ENCODE peak calls at places on chromosomes 11 and 22, in eight cellular contexts. P is activated effector memory CD4-positive, alpha-beta T cell treated with Interleukin-2 at 50 U/mL for 16 hours; C is NCI-H774; T is brain pericyte; I is foreskin keratinocyte; U is activated naive CD4-positive, alpha-beta T cell; O is spleen; J is cardiac muscle cell. V is an unnamed sample.

GRCh38 chr11:117669062-117669461 is 128.0 kb downstream of the DSCAML1 start:
- DNase-seq in P (no peak), C (no peak), T (no peak), I (no peak), U (no peak), O (no peak), J (no peak), V (no peak)

GRCh38 chr11:1826552-1827094 is 8.2 kb upstream of the SYT8 start:
- DNase-seq in P (no peak), C (no peak), T (peak), I (no peak), U (no peak), O (no peak), J (no peak), V (peak)

GRCh38 chr11:3616721-3617460 is 24.9 kb downstream of the ART5 start:
- DNase-seq in P (no peak), C (no peak), T (no peak), I (no peak), U (no peak), O (peak), J (no peak), V (no peak)

GRCh38 chr11:129645943-129646342 is 169.7 kb upstream of the TMEM45B start:
- DNase-seq in P (no peak), C (no peak), T (no peak), I (no peak), U (no peak), O (no peak), J (no peak), V (no peak)

GRCh38 chr11:108890482-108891092 is 225.7 kb downstream of the DDX10 start:
- DNase-seq in P (no peak), C (no peak), T (no peak), I (no peak), U (no peak), O (no peak), J (no peak), V (no peak)

GRCh38 chr11:10485646-10486045 is 30.6 kb downstream of the AMPD3 start:
- DNase-seq in P (no peak), C (no peak), T (no peak), I (no peak), U (no peak), O (no peak), J (no peak), V (no peak)

GRCh38 chr22:23384899-23385298 is 195.2 kb downstream of the IGLL1 start:
- DNase-seq in P (no peak), C (no peak), T (no peak), I (no peak), U (no peak), O (no peak), J (no peak), V (no peak)

GRCh38 chr11:61505640-61506155 is 2.9 kb upstream of the LRRC10B start:
- DNase-seq in P (no peak), C (no peak), T (no peak), I (no peak), U (no peak), O (no peak), J (no peak), V (no peak)

GRCh38 chr11:94524293-94524692 is 12.0 kb downstream of the C11orf97 start:
- DNase-seq in P (no peak), C (no peak), T (no peak), I (peak), U (no peak), O (no peak), J (no peak), V (no peak)

GRCh38 chr22:41579297-41579996 is 10.2 kb downstream of the PMM1 start:
- DNase-seq in P (no peak), C (no peak), T (no peak), I (no peak), U (no peak), O (no peak), J (no peak), V (no peak)

GRCh38 chr11:126832387-126832786 is 168.2 kb downstream of the KIRREL3 start:
- DNase-seq in P (no peak), C (no peak), T (no peak), I (no peak), U (no peak), O (no peak), J (no peak), V (no peak)

GRCh38 chr11:6812391-6813005 is 13.0 kb upstream of the OR6A2 start:
- DNase-seq in P (no peak), C (peak), T (no peak), I (peak), U (no peak), O (no peak), J (peak), V (peak)

GRCh38 chr22:47618180-47618579 is 855.7 kb downstream of the TBC1D22A start:
- DNase-seq in P (no peak), C (no peak), T (no peak), I (no peak), U (no peak), O (peak), J (no peak), V (no peak)

GRCh38 chr11:21511835-21512440 is 680.9 kb upstream of the ANO5 start:
- DNase-seq in P (no peak), C (peak), T (no peak), I (peak), U (no peak), O (no peak), J (peak), V (peak)

GRCh38 chr11:2305862-2306823 is 4.3 kb downstream of the TSPAN32 start:
- DNase-seq in P (no peak), C (no peak), T (peak), I (no peak), U (no peak), O (peak), J (no peak), V (no peak)

GRCh38 chr22:37273126-37273845 is 9.0 kb upstream of the CYTH4 start:
- DNase-seq in P (no peak), C (no peak), T (no peak), I (no peak), U (no peak), O (peak), J (no peak), V (no peak)

GRCh38 chr11:101618691-101619090 is 34.9 kb upstream of the TRPC6 start:
- DNase-seq in P (no peak), C (no peak), T (no peak), I (peak), U (no peak), O (no peak), J (no peak), V (no peak)

GRCh38 chr11:83720675-83721074 is 434.5 kb upstream of the CCDC90B start:
- DNase-seq in P (no peak), C (no peak), T (no peak), I (no peak), U (no peak), O (no peak), J (no peak), V (no peak)

GRCh38 chr11:45423475-45424081 is 137.4 kb upstream of the SYT13 start:
- DNase-seq in P (no peak), C (no peak), T (no peak), I (no peak), U (no peak), O (no peak), J (no peak), V (no peak)

GRCh38 chr11:104649002-104649401 is 249.3 kb downstream of the CASP12 start:
- DNase-seq in P (no peak), C (no peak), T (no peak), I (no peak), U (no peak), O (no peak), J (no peak), V (no peak)

GRCh38 chr11:12076840-12077534 is 33.4 kb upstream of the MICAL2 start:
- DNase-seq in P (no peak), C (no peak), T (no peak), I (no peak), U (no peak), O (no peak), J (no peak), V (no peak)

V was measured in NCI-H1930.